ENCODE peak calls at places on chromosomes 2 and 18, in five cellular contexts. One of them, this sample, is unnamed.

GRCh38 chr18:11159844-11160243 is 10.5 kb upstream of the PIEZO2 start:
- DNase-seq in HepG2: no peak
- DNase-seq in K562: no peak
- DNase-seq in HCT116: no peak
- DNase-seq in SK-N-SH: no peak
- DNase-seq in this sample: no peak

GRCh38 chr2:120818441-120818920 is 82.8 kb downstream of the GLI2 start:
- DNase-seq in HCT116: no peak
- DNase-seq in HepG2: no peak
- DNase-seq in SK-N-SH: no peak
- DNase-seq in K562: no peak
- DNase-seq in this sample: no peak

GRCh38 chr2:27831279-27832050 is 58.7 kb downstream of the RBKS start:
- DNase-seq in HCT116: no peak
- DNase-seq in K562: no peak
- DNase-seq in HepG2: no peak
- DNase-seq in SK-N-SH: no peak
- DNase-seq in this sample: no peak

GRCh38 chr18:58803978-58804377 is 60.7 kb upstream of the ZNF532 start:
- DNase-seq in HepG2: no peak
- DNase-seq in SK-N-SH: no peak
- DNase-seq in K562: no peak
- DNase-seq in HCT116: no peak
- DNase-seq in this sample: no peak

GRCh38 chr2:182163878-182164277 is 178.2 kb downstream of the PPP1R1C start:
- DNase-seq in HCT116: no peak
- DNase-seq in K562: no peak
- DNase-seq in SK-N-SH: no peak
- DNase-seq in HepG2: no peak
- DNase-seq in this sample: no peak

GRCh38 chr2:53422979-53423378 is 344.6 kb upstream of the CHAC2 start:
- DNase-seq in K562: peak
- DNase-seq in HCT116: peak
- DNase-seq in SK-N-SH: peak
- DNase-seq in HepG2: peak
- DNase-seq in this sample: no peak

GRCh38 chr2:236946871-236947270 is 138.8 kb upstream of the COPS8 start:
- DNase-seq in K562: no peak
- DNase-seq in HepG2: no peak
- DNase-seq in HCT116: no peak
- DNase-seq in SK-N-SH: no peak
- DNase-seq in this sample: no peak

GRCh38 chr18:58965291-58965929 is 100.7 kb downstream of the ZNF532 start:
- DNase-seq in SK-N-SH: no peak
- DNase-seq in HCT116: no peak
- DNase-seq in K562: no peak
- DNase-seq in HepG2: no peak
- DNase-seq in this sample: no peak

GRCh38 chr2:157107877-157108276 is 149.6 kb upstream of the GALNT5 start:
- DNase-seq in K562: no peak
- DNase-seq in HCT116: no peak
- DNase-seq in SK-N-SH: no peak
- DNase-seq in HepG2: no peak
- DNase-seq in this sample: no peak

GRCh38 chr2:115160523-115161521 is 718.4 kb downstream of the DPP10 start:
- DNase-seq in SK-N-SH: peak
- DNase-seq in HepG2: peak
- DNase-seq in K562: no peak
- DNase-seq in HCT116: no peak
- DNase-seq in this sample: no peak

GRCh38 chr2:174787485-174788205 is 23.4 kb upstream of the CHRNA1 start:
- DNase-seq in HepG2: peak
- DNase-seq in K562: no peak
- DNase-seq in HCT116: no peak
- DNase-seq in SK-N-SH: peak
- DNase-seq in this sample: no peak

GRCh38 chr2:55112229-55113016 is 62.2 kb upstream of the RTN4 start:
- DNase-seq in HCT116: no peak
- DNase-seq in SK-N-SH: no peak
- DNase-seq in HepG2: peak
- DNase-seq in K562: peak
- DNase-seq in this sample: no peak

GRCh38 chr18:32548688-32549087 is 78.0 kb upstream of the GAREM1 start:
- DNase-seq in K562: no peak
- DNase-seq in SK-N-SH: no peak
- DNase-seq in HCT116: no peak
- DNase-seq in HepG2: no peak
- DNase-seq in this sample: no peak

GRCh38 chr2:75561566-75562512 is 1.1 kb upstream of the EVA1A start:
- DNase-seq in HCT116: no peak
- DNase-seq in K562: no peak
- DNase-seq in HepG2: no peak
- DNase-seq in SK-N-SH: no peak
- DNase-seq in this sample: no peak

GRCh38 chr2:12556762-12557161 is 160.0 kb upstream of the TRIB2 start:
- DNase-seq in K562: no peak
- DNase-seq in HCT116: no peak
- DNase-seq in SK-N-SH: no peak
- DNase-seq in HepG2: no peak
- DNase-seq in this sample: no peak

GRCh38 chr2:10498525-10499274 is 50.6 kb upstream of the ODC1 start:
- DNase-seq in HepG2: no peak
- DNase-seq in K562: no peak
- DNase-seq in HCT116: no peak
- DNase-seq in SK-N-SH: no peak
- DNase-seq in this sample: no peak

GRCh38 chr2:37583867-37584266 is 87.6 kb downstream of the CDC42EP3 start:
- DNase-seq in HepG2: no peak
- DNase-seq in HCT116: no peak
- DNase-seq in K562: no peak
- DNase-seq in SK-N-SH: no peak
- DNase-seq in this sample: no peak

GRCh38 chr2:80073134-80073561 is 231.4 kb downstream of the LRRTM1 start:
- DNase-seq in SK-N-SH: peak
- DNase-seq in K562: peak
- DNase-seq in HCT116: peak
- DNase-seq in HepG2: peak
- DNase-seq in this sample: peak

GRCh38 chr2:110103060-110103961 is 12.3 kb downstream of the MALL start:
- DNase-seq in HCT116: no peak
- DNase-seq in SK-N-SH: no peak
- DNase-seq in HepG2: no peak
- DNase-seq in K562: no peak
- DNase-seq in this sample: no peak

GRCh38 chr18:70333757-70334156 is 44.9 kb downstream of the SOCS6 start:
- DNase-seq in HCT116: peak
- DNase-seq in SK-N-SH: no peak
- DNase-seq in HepG2: peak
- DNase-seq in K562: no peak
- DNase-seq in this sample: no peak

GRCh38 chr2:120150040-120150482 is 73.1 kb downstream of the TMEM185B start:
- DNase-seq in K562: no peak
- DNase-seq in SK-N-SH: no peak
- DNase-seq in HCT116: no peak
- DNase-seq in HepG2: peak
- DNase-seq in this sample: no peak

GRCh38 chr2:170345607-170346006 is 167.7 kb downstream of the MYO3B start:
- DNase-seq in HepG2: no peak
- DNase-seq in K562: no peak
- DNase-seq in HCT116: no peak
- DNase-seq in SK-N-SH: no peak
- DNase-seq in this sample: no peak

GRCh38 chr2:127591221-127591923 is 54.6 kb upstream of the GPR17 start:
- DNase-seq in SK-N-SH: peak
- DNase-seq in K562: peak
- DNase-seq in HepG2: peak
- DNase-seq in HCT116: peak
- DNase-seq in this sample: peak

GRCh38 chr18:23226930-23227728 is 91.8 kb downstream of the CABLES1 start:
- DNase-seq in HCT116: no peak
- DNase-seq in SK-N-SH: no peak
- DNase-seq in K562: no peak
- DNase-seq in HepG2: no peak
- DNase-seq in this sample: no peak

GRCh38 chr2:232014681-232015080 is 53.2 kb downstream of the DIS3L2 start:
- DNase-seq in HepG2: no peak
- DNase-seq in SK-N-SH: no peak
- DNase-seq in HCT116: no peak
- DNase-seq in K562: no peak
- DNase-seq in this sample: no peak

GRCh38 chr2:158214431-158214830 is 112.8 kb downstream of the UPP2 start:
- DNase-seq in HCT116: no peak
- DNase-seq in SK-N-SH: no peak
- DNase-seq in HepG2: peak
- DNase-seq in K562: peak
- DNase-seq in this sample: no peak
- TF ChIP-seq SIN3A in HCT116: no peak
- TF ChIP-seq SIN3A in SK-N-SH: no peak
- TF ChIP-seq SIN3A in HepG2: no peak
- TF ChIP-seq SIN3A in K562: no peak
- TF ChIP-seq SIN3A in this sample: no peak

GRCh38 chr2:42513252-42513918 is 19.6 kb upstream of the KCNG3 start:
- DNase-seq in HepG2: peak
- DNase-seq in SK-N-SH: peak
- DNase-seq in K562: peak
- DNase-seq in HCT116: peak
- DNase-seq in this sample: no peak
- TF ChIP-seq SIN3A in HepG2: no peak
- TF ChIP-seq SIN3A in SK-N-SH: no peak
- TF ChIP-seq SIN3A in K562: no peak
- TF ChIP-seq SIN3A in HCT116: no peak
- TF ChIP-seq SIN3A in this sample: no peak

GRCh38 chr2:240916571-240917008 is 10.5 kb downstream of the CROCC2 start:
- DNase-seq in HepG2: no peak
- DNase-seq in HCT116: no peak
- DNase-seq in SK-N-SH: peak
- DNase-seq in K562: peak
- DNase-seq in this sample: no peak
- TF ChIP-seq SIN3A in HepG2: no peak
- TF ChIP-seq SIN3A in HCT116: no peak
- TF ChIP-seq SIN3A in SK-N-SH: no peak
- TF ChIP-seq SIN3A in K562: no peak
- TF ChIP-seq SIN3A in this sample: no peak

GRCh38 chr2:1757567-1757966 is 13.3 kb upstream of the PXDN start:
- DNase-seq in HCT116: no peak
- DNase-seq in HepG2: no peak
- DNase-seq in K562: no peak
- DNase-seq in SK-N-SH: no peak
- DNase-seq in this sample: no peak

GRCh38 chr2:1755436-1756191 is 11.3 kb upstream of the PXDN start:
- DNase-seq in HepG2: no peak
- DNase-seq in SK-N-SH: no peak
- DNase-seq in K562: no peak
- DNase-seq in HCT116: no peak
- DNase-seq in this sample: no peak

GRCh38 chr2:1754461-1755170 is 10.3 kb upstream of the PXDN start:
- DNase-seq in HCT116: no peak
- DNase-seq in HepG2: no peak
- DNase-seq in SK-N-SH: no peak
- DNase-seq in K562: no peak
- DNase-seq in this sample: no peak

GRCh38 chr2:1758112-1758630 is 13.9 kb upstream of the PXDN start:
- DNase-seq in SK-N-SH: no peak
- DNase-seq in HCT116: no peak
- DNase-seq in HepG2: no peak
- DNase-seq in K562: no peak
- DNase-seq in this sample: no peak

DNA sequence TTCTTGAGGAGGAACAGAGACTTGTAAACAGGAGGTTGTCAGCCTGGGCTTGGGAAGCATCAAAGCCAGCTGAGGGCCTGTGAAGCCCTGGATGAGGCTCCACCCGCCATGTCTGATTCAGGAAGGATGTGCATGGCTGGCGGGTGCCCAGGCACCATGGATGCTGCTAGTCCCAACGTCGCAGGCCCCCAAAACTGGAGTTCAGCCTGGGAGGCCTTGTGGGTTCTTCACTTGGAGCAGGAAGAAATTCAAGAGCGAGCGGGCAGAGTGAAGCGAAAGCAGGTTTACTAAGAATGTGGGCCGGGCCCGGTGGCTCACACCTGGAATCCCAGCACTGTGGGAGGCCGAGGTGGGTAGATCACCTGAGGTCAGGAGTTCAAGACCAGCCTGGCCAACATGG is 12.1 kb upstream of the PXDN start:
- DNase-seq in K562: no peak
- DNase-seq in HCT116: no peak
- DNase-seq in HepG2: no peak
- DNase-seq in SK-N-SH: no peak
- DNase-seq in this sample: no peak
- TF ChIP-seq SIN3A in K562: no peak
- TF ChIP-seq SIN3A in HCT116: no peak
- TF ChIP-seq SIN3A in HepG2: no peak
- TF ChIP-seq SIN3A in SK-N-SH: no peak
- TF ChIP-seq SIN3A in this sample: no peak

GRCh38 chr18:21689736-21690135 is 14.8 kb downstream of the ABHD3 start:
- DNase-seq in K562: no peak
- DNase-seq in HepG2: no peak
- DNase-seq in SK-N-SH: no peak
- DNase-seq in HCT116: no peak
- DNase-seq in this sample: no peak
- TF ChIP-seq SIN3A in K562: no peak
- TF ChIP-seq SIN3A in HepG2: no peak
- TF ChIP-seq SIN3A in SK-N-SH: no peak
- TF ChIP-seq SIN3A in HCT116: no peak
- TF ChIP-seq SIN3A in this sample: no peak

DNA sequence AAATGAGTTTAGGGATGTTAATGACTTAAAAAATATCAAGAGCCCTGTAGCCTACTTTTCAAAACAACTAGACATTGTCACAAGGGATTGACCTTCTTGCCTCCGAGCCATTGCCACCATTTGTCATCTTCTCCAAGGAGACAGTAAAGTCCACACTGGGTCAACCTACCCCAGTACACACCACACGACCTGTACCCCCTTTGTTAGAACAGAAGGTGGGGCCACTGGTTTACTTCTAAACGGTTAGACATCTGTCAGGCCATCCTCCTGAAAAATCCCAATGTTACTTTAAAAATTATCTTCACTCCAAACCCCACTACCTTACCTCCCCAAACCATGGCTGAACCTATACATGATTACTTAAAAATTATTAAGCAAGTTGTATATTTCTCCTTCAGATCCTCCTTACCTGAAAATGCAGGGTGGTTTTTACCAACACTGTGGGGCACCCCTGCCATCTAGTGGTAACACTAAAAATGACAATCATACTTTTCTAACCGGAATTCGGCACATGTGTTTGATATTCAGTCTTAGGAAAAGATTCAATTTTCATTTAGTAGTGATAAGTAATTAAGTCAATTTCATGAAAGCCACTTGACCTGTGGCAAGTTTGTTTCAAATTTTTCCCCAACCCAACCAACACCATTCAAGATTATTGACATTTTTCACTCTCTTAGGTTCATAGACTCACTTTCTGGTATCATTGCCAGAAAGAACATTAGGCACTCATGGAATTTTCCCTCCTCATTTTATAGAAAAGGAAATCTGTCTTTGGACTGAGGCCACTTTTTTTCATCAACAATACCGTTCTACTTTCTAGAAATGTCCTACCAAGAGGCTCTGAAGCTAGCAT is 265.3 kb upstream of the PKDCC start:
- DNase-seq in HCT116: peak
- DNase-seq in K562: peak
- DNase-seq in SK-N-SH: peak
- DNase-seq in HepG2: peak
- DNase-seq in this sample: peak
- TF ChIP-seq SIN3A in HCT116: no peak
- TF ChIP-seq SIN3A in K562: no peak
- TF ChIP-seq SIN3A in SK-N-SH: no peak
- TF ChIP-seq SIN3A in HepG2: no peak
- TF ChIP-seq SIN3A in this sample: no peak